ENCODE peak calls at places on chromosomes 2 and 18, in four cellular contexts. E, P, N and B are unnamed samples.
A peak's percentile ranks its signal among the peaks of the same experiment; 100 is the strongest.

GRCh38 chr2:216551669-216552068 is 53.0 kb downstream of the RPL37A start:
- DNase-seq in E (no peak), P (no peak), N (no peak), B (no peak)

GRCh38 chr2:37625781-37626548 is 45.5 kb downstream of the CDC42EP3 start:
- DNase-seq in E (peak; percentile 68), P (no peak), N (peak; percentile 73), B (no peak)

GRCh38 chr2:162293122-162293781 is 25.2 kb downstream of the IFIH1 start:
- DNase-seq in E (no peak), P (no peak), N (no peak), B (no peak)

GRCh38 chr18:61336766-61337165 is 3.5 kb downstream of the CDH20 start:
- DNase-seq in E (no peak), P (no peak), N (no peak), B (peak; percentile 83)

GRCh38 chr2:143121079-143121478 is 8.1 kb upstream of the ARHGAP15 start:
- DNase-seq in E (no peak), P (no peak), N (no peak), B (no peak)

GRCh38 chr2:230413465-230413864 is 2.5 kb upstream of the SP100 start:
- DNase-seq in E (no peak), P (peak; percentile 9), N (no peak), B (no peak)

GRCh38 chr2:191811807-191812602 is 34.9 kb downstream of the CAVIN2 start:
- DNase-seq in E (peak; percentile 85), P (peak; percentile 71), N (peak; percentile 8), B (peak; percentile 81)

GRCh38 chr2:108614043-108614435 is 79.8 kb downstream of the LIMS1 start:
- DNase-seq in E (no peak), P (no peak), N (no peak), B (no peak)

GRCh38 chr2:53438056-53438455 is 329.5 kb upstream of the CHAC2 start:
- DNase-seq in E (no peak), P (no peak), N (no peak), B (no peak)

GRCh38 chr2:190627881-190628412 is 20.9 kb upstream of the NAB1 start:
- DNase-seq in E (peak; percentile 95), P (peak; percentile 41), N (peak; percentile 47), B (peak; percentile 42)

GRCh38 chr18:10476430-10476829 is 22.0 kb downstream of the APCDD1 start:
- DNase-seq in E (peak; percentile 67), P (no peak), N (no peak), B (no peak)